ENCODE peak calls at places on chromosomes 13 and 19, in seven cellular contexts. One of them, this sample, is unnamed.

GRCh38 chr13:66532146-66532545 is 698.0 kb downstream of the PCDH9 start:
- DNase-seq in Kasumi-1: no peak
- DNase-seq in EL: peak
- DNase-seq in omental fat pad: no peak
- DNase-seq in activated CD4-positive, alpha-beta T cell treated with anti-CD3 and anti-CD28 coated beads, Interleukin-2, amount 50 U/mL, for 48 hours: no peak
- DNase-seq in activated naive CD8-positive, alpha-beta T cell treated with anti-CD3 and anti-CD28 coated beads, Interleukin-2, amount 50 U/mL, for 24 hours: no peak
- DNase-seq in left colon: no peak
- DNase-seq in this sample: no peak

GRCh38 chr13:91046715-91047327 is 300.7 kb upstream of the MIR17HG start:
- DNase-seq in activated CD4-positive, alpha-beta T cell treated with anti-CD3 and anti-CD28 coated beads, Interleukin-2, amount 50 U/mL, for 48 hours: no peak
- DNase-seq in omental fat pad: no peak
- DNase-seq in left colon: no peak
- DNase-seq in Kasumi-1: no peak
- DNase-seq in EL: no peak
- DNase-seq in activated naive CD8-positive, alpha-beta T cell treated with anti-CD3 and anti-CD28 coated beads, Interleukin-2, amount 50 U/mL, for 24 hours: no peak
- DNase-seq in this sample: no peak

GRCh38 chr19:14517840-14518505 is at the start of gene DNAJB1:
- DNase-seq in EL: peak
- DNase-seq in activated CD4-positive, alpha-beta T cell treated with anti-CD3 and anti-CD28 coated beads, Interleukin-2, amount 50 U/mL, for 48 hours: peak
- DNase-seq in left colon: peak
- DNase-seq in omental fat pad: no peak
- DNase-seq in activated naive CD8-positive, alpha-beta T cell treated with anti-CD3 and anti-CD28 coated beads, Interleukin-2, amount 50 U/mL, for 24 hours: peak
- DNase-seq in Kasumi-1: peak
- DNase-seq in this sample: no peak

GRCh38 chr13:39232401-39232980 is 194.2 kb downstream of the NHLRC3 start:
- DNase-seq in omental fat pad: no peak
- DNase-seq in EL: no peak
- DNase-seq in Kasumi-1: no peak
- DNase-seq in activated CD4-positive, alpha-beta T cell treated with anti-CD3 and anti-CD28 coated beads, Interleukin-2, amount 50 U/mL, for 48 hours: no peak
- DNase-seq in left colon: no peak
- DNase-seq in activated naive CD8-positive, alpha-beta T cell treated with anti-CD3 and anti-CD28 coated beads, Interleukin-2, amount 50 U/mL, for 24 hours: no peak
- DNase-seq in this sample: no peak

GRCh38 chr13:75556961-75557360 is 7.4 kb downstream of the UCHL3 start:
- DNase-seq in activated CD4-positive, alpha-beta T cell treated with anti-CD3 and anti-CD28 coated beads, Interleukin-2, amount 50 U/mL, for 48 hours: no peak
- DNase-seq in EL: no peak
- DNase-seq in Kasumi-1: no peak
- DNase-seq in activated naive CD8-positive, alpha-beta T cell treated with anti-CD3 and anti-CD28 coated beads, Interleukin-2, amount 50 U/mL, for 24 hours: no peak
- DNase-seq in left colon: no peak
- DNase-seq in omental fat pad: no peak
- DNase-seq in this sample: no peak

GRCh38 chr13:22422023-22422422 is 751.1 kb downstream of the FGF9 start:
- DNase-seq in EL: no peak
- DNase-seq in Kasumi-1: no peak
- DNase-seq in left colon: no peak
- DNase-seq in activated naive CD8-positive, alpha-beta T cell treated with anti-CD3 and anti-CD28 coated beads, Interleukin-2, amount 50 U/mL, for 24 hours: no peak
- DNase-seq in activated CD4-positive, alpha-beta T cell treated with anti-CD3 and anti-CD28 coated beads, Interleukin-2, amount 50 U/mL, for 48 hours: no peak
- DNase-seq in omental fat pad: no peak
- DNase-seq in this sample: no peak

GRCh38 chr13:73672492-73672891 is 461.7 kb downstream of the KLF12 start:
- DNase-seq in omental fat pad: no peak
- DNase-seq in EL: no peak
- DNase-seq in activated CD4-positive, alpha-beta T cell treated with anti-CD3 and anti-CD28 coated beads, Interleukin-2, amount 50 U/mL, for 48 hours: no peak
- DNase-seq in left colon: no peak
- DNase-seq in Kasumi-1: no peak
- DNase-seq in activated naive CD8-positive, alpha-beta T cell treated with anti-CD3 and anti-CD28 coated beads, Interleukin-2, amount 50 U/mL, for 24 hours: no peak
- DNase-seq in this sample: no peak

GRCh38 chr13:105363747-105364177 is 1171.7 kb downstream of the EFNB2 start:
- DNase-seq in left colon: no peak
- DNase-seq in activated naive CD8-positive, alpha-beta T cell treated with anti-CD3 and anti-CD28 coated beads, Interleukin-2, amount 50 U/mL, for 24 hours: no peak
- DNase-seq in activated CD4-positive, alpha-beta T cell treated with anti-CD3 and anti-CD28 coated beads, Interleukin-2, amount 50 U/mL, for 48 hours: no peak
- DNase-seq in EL: no peak
- DNase-seq in omental fat pad: no peak
- DNase-seq in Kasumi-1: peak
- DNase-seq in this sample: peak

GRCh38 chr19:11322269-11323024 is 17.0 kb downstream of the RAB3D start:
- DNase-seq in EL: no peak
- DNase-seq in Kasumi-1: peak
- DNase-seq in activated naive CD8-positive, alpha-beta T cell treated with anti-CD3 and anti-CD28 coated beads, Interleukin-2, amount 50 U/mL, for 24 hours: no peak
- DNase-seq in left colon: no peak
- DNase-seq in omental fat pad: no peak
- DNase-seq in activated CD4-positive, alpha-beta T cell treated with anti-CD3 and anti-CD28 coated beads, Interleukin-2, amount 50 U/mL, for 48 hours: no peak
- DNase-seq in this sample: peak

GRCh38 chr19:13946414-13946813 is 5.9 kb upstream of the DCAF15 start:
- DNase-seq in omental fat pad: no peak
- DNase-seq in left colon: no peak
- DNase-seq in activated CD4-positive, alpha-beta T cell treated with anti-CD3 and anti-CD28 coated beads, Interleukin-2, amount 50 U/mL, for 48 hours: no peak
- DNase-seq in Kasumi-1: no peak
- DNase-seq in activated naive CD8-positive, alpha-beta T cell treated with anti-CD3 and anti-CD28 coated beads, Interleukin-2, amount 50 U/mL, for 24 hours: no peak
- DNase-seq in EL: no peak
- DNase-seq in this sample: no peak